ENCODE peak calls at places on chromosomes 5 and 9, in five cellular contexts. One of them, this sample, is unnamed.

GRCh38 chr5:175104682-175105081 is 339.3 kb downstream of the DRD1 start:
- DNase-seq in astrocyte: no peak
- DNase-seq in tibial artery: no peak
- DNase-seq in fibroblast of lung: no peak
- DNase-seq in A549: no peak
- DNase-seq in this sample: no peak

GRCh38 chr5:131814990-131815389 is 18.2 kb upstream of the FNIP1 start:
- DNase-seq in fibroblast of lung: peak; percentile 72
- DNase-seq in A549: peak; percentile 55
- DNase-seq in astrocyte: peak; percentile 84
- DNase-seq in tibial artery: no peak
- DNase-seq in this sample: peak; percentile 39

GRCh38 chr9:93058357-93059096 is at the start of gene SUSD3:
- DNase-seq in astrocyte: peak; percentile 13
- DNase-seq in A549: peak; percentile 24
- DNase-seq in fibroblast of lung: peak; percentile 38
- DNase-seq in tibial artery: peak; percentile 81
- DNase-seq in this sample: no peak

GRCh38 chr5:168585119-168585912 is 6.1 kb upstream of the PANK3 start:
- DNase-seq in fibroblast of lung: no peak
- DNase-seq in astrocyte: no peak
- DNase-seq in tibial artery: no peak
- DNase-seq in A549: no peak
- DNase-seq in this sample: no peak

GRCh38 chr9:116377179-116377790 is 223.7 kb downstream of the PAPPA start:
- DNase-seq in A549: peak; percentile 48
- DNase-seq in astrocyte: peak; percentile 77
- DNase-seq in tibial artery: no peak
- DNase-seq in fibroblast of lung: peak; percentile 69
- DNase-seq in this sample: peak; percentile 66

GRCh38 chr9:77177894-77178794 is 810 bp downstream of the VPS13A start:
- DNase-seq in tibial artery: peak; percentile 68
- DNase-seq in A549: peak; percentile 32
- DNase-seq in astrocyte: peak; percentile 20
- DNase-seq in fibroblast of lung: peak; percentile 38
- DNase-seq in this sample: no peak

GRCh38 chr5:94103507-94104245 is 362.3 kb upstream of the POU5F2 start:
- DNase-seq in fibroblast of lung: no peak
- DNase-seq in astrocyte: no peak
- DNase-seq in tibial artery: no peak
- DNase-seq in A549: no peak
- DNase-seq in this sample: no peak

GRCh38 chr5:173789031-173789920 is 98.9 kb upstream of the CPEB4 start:
- DNase-seq in fibroblast of lung: peak; percentile 73
- DNase-seq in tibial artery: peak; percentile 59
- DNase-seq in astrocyte: peak; percentile 89
- DNase-seq in A549: no peak
- DNase-seq in this sample: peak; percentile 64

GRCh38 chr5:14127587-14127986 is 15.6 kb upstream of the TRIO start:
- DNase-seq in tibial artery: no peak
- DNase-seq in A549: no peak
- DNase-seq in astrocyte: no peak
- DNase-seq in fibroblast of lung: no peak
- DNase-seq in this sample: no peak

GRCh38 chr9:82115900-82116299 is 127.3 kb downstream of the SPATA31D1 start:
- DNase-seq in astrocyte: no peak
- DNase-seq in A549: no peak
- DNase-seq in tibial artery: no peak
- DNase-seq in fibroblast of lung: no peak
- DNase-seq in this sample: no peak

GRCh38 chr5:89584339-89584956 is 701.5 kb upstream of the MEF2C start:
- DNase-seq in A549: no peak
- DNase-seq in fibroblast of lung: peak; percentile 65
- DNase-seq in tibial artery: no peak
- DNase-seq in astrocyte: peak; percentile 87
- DNase-seq in this sample: peak; percentile 62

GRCh38 chr9:84322830-84323229 is 17.7 kb downstream of the SLC28A3 start:
- DNase-seq in tibial artery: no peak
- DNase-seq in A549: no peak
- DNase-seq in astrocyte: peak; percentile 20
- DNase-seq in fibroblast of lung: peak; percentile 58
- DNase-seq in this sample: peak; percentile 69

GRCh38 chr5:68345595-68345994 is 130.0 kb downstream of the PIK3R1 start:
- DNase-seq in A549: no peak
- DNase-seq in tibial artery: no peak
- DNase-seq in fibroblast of lung: no peak
- DNase-seq in astrocyte: no peak
- DNase-seq in this sample: no peak

GRCh38 chr9:79236466-79236865 is 335.3 kb upstream of the TLE4 start:
- DNase-seq in A549: no peak
- DNase-seq in astrocyte: peak; percentile 10
- DNase-seq in fibroblast of lung: no peak
- DNase-seq in tibial artery: no peak
- DNase-seq in this sample: no peak

DNA sequence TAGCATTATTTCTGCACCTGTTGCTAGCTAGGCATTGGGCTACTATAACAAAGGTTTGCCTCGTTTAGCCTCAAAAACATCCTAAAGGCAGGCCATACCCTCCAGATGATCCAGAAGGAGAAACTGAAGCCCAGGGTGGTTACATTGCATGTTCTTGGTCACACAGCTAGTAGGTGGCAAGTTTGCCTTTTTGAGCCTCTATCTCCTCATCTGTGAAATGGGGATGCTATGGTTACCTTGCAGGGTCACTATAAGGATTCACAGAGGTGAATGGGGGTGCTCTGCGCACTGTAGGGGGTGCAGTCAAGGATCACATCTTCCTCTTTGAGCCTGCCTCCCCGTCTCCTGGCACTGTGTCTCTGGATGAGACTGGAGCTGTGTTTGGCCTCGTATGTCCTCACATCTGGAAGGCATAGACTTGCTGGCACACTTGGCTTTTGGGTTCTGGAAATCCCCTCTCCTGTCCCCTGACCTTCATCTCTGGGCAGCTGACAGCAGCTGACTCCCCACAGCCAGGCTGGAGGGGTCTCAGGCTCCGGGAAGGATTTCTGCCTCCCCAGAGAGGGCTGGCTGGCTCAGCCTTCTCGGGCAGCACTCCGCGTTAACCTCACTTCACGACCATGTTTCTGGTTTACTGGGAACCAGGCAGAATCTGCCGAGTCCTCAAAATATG is 167.7 kb downstream of the RGS3 start:
- DNase-seq in tibial artery: peak; percentile 43
- DNase-seq in fibroblast of lung: no peak
- DNase-seq in A549: no peak
- DNase-seq in astrocyte: no peak
- DNase-seq in this sample: no peak
- H3K4me3 ChIP-seq in tibial artery: no peak overlapping the region
- H3K4me3 ChIP-seq in fibroblast of lung: no peak overlapping the region
- H3K4me3 ChIP-seq in A549: no peak overlapping the region
- H3K4me3 ChIP-seq in astrocyte: no peak overlapping the region
- H3K4me3 ChIP-seq in this sample: no peak overlapping the region

DNA sequence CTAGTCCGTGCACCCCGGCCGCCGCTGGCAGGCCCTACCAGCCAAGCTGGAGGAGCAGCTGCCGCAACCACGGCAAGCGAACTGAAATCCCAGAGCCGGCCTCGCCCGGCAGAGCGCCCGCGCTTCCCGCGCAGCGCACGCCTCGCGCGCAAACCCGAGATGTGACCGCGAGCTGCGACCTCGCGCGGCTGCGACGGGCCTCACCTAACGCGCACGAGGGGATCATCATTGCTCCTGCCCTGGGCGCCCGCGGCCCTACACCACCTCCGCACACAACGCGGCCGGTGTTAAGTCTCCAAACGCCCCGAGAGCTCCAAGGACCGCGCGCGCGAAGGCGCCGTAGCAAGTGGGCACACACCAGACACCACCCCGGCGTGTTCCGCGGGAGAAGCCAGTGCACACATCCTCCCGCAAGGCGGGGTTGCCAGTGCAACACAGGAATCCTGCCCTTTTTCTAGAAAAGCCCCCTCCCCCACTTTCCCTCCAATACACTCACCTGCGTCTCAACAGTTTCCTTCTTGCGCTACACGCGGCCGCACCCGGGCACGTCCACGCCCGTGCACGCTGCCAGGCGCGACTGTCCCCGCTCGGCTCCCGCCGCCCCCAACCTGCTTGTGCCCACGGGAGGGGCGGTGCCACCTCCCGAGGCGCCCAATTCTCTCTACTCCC is 5.2 kb downstream of the ELAVL2 start:
- DNase-seq in A549: no peak
- DNase-seq in astrocyte: no peak
- DNase-seq in tibial artery: no peak
- DNase-seq in fibroblast of lung: no peak
- DNase-seq in this sample: no peak
- H3K4me3 ChIP-seq in A549: peak overlapping the region; percentile 48
- H3K4me3 ChIP-seq in astrocyte: peak overlapping the region; percentile 55
- H3K4me3 ChIP-seq in tibial artery: peak overlapping the region; percentile 51
- H3K4me3 ChIP-seq in fibroblast of lung: no peak overlapping the region
- H3K4me3 ChIP-seq in this sample: peak overlapping the region; percentile 54

DNA sequence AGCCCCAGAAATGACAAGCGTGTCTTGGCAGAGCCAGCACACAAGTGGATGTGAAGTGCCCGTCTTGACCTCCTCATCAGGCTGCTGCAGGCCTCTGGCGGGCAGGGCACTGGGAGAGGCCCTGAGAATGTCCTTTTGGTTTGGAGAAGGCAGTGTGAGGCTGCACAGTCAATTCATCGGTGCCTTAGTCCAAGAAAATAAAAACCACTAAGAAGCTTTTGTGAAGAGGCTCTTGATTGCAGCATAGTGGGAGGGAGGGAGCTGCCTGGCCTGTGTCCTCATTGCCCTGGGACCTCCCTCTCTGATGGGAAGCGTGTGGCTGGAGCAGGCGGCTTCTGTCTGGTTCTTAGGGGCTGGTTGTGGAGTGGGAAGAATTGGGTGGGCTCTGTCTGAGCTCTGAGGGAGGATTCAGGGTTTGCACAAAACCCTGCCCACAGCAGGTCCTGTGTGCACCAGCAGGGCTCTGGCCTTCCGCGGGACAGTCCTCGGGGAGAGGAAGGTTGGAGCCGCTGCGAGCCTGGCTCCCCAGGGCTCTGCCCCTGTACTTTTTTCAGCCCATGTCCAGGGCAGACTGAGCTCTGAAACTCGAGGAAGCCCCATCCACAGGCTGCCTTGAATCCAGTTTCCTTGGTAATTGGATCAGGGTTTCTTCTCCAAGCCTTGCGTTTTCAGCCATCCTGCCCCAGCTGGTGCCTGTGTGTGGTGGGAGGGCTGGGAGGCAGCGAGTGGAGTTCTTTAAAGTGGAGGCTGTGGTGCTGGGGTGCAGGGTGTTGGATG is 1.1 kb downstream of the HRCT1 start:
- DNase-seq in fibroblast of lung: peak; percentile 95
- DNase-seq in tibial artery: peak; percentile 90
- DNase-seq in astrocyte: peak; percentile 82
- DNase-seq in A549: peak; percentile 46
- DNase-seq in this sample: peak; percentile 95
- H3K4me3 ChIP-seq in fibroblast of lung: peak overlapping the region; percentile 32
- H3K4me3 ChIP-seq in tibial artery: peak overlapping the region; percentile 57
- H3K4me3 ChIP-seq in astrocyte: peak overlapping the region; percentile 18
- H3K4me3 ChIP-seq in A549: no peak overlapping the region
- H3K4me3 ChIP-seq in this sample: peak overlapping the region; percentile 25

GRCh38 chr5:141250576-141250975 is 5.4 kb downstream of the PCDHB15 start:
- DNase-seq in astrocyte: no peak
- DNase-seq in tibial artery: no peak
- DNase-seq in fibroblast of lung: no peak
- DNase-seq in A549: no peak
- DNase-seq in this sample: no peak

GRCh38 chr5:141241496-141241895 is 3.7 kb upstream of the PCDHB15 start:
- DNase-seq in tibial artery: no peak
- DNase-seq in astrocyte: no peak
- DNase-seq in fibroblast of lung: no peak
- DNase-seq in A549: no peak
- DNase-seq in this sample: no peak

GRCh38 chr5:141245250-141245717 is at the start of gene PCDHB15:
- DNase-seq in astrocyte: peak; percentile 4
- DNase-seq in tibial artery: no peak
- DNase-seq in A549: peak; percentile 17
- DNase-seq in fibroblast of lung: peak; percentile 2
- DNase-seq in this sample: no peak
- H3K4me3 ChIP-seq in astrocyte: no peak within 1 kb of the TSS
- H3K4me3 ChIP-seq in tibial artery: peak within 1 kb of the TSS; percentile 33
- H3K4me3 ChIP-seq in A549: no peak within 1 kb of the TSS
- H3K4me3 ChIP-seq in fibroblast of lung: no peak within 1 kb of the TSS
- H3K4me3 ChIP-seq in this sample: peak within 1 kb of the TSS; percentile 15

DNA sequence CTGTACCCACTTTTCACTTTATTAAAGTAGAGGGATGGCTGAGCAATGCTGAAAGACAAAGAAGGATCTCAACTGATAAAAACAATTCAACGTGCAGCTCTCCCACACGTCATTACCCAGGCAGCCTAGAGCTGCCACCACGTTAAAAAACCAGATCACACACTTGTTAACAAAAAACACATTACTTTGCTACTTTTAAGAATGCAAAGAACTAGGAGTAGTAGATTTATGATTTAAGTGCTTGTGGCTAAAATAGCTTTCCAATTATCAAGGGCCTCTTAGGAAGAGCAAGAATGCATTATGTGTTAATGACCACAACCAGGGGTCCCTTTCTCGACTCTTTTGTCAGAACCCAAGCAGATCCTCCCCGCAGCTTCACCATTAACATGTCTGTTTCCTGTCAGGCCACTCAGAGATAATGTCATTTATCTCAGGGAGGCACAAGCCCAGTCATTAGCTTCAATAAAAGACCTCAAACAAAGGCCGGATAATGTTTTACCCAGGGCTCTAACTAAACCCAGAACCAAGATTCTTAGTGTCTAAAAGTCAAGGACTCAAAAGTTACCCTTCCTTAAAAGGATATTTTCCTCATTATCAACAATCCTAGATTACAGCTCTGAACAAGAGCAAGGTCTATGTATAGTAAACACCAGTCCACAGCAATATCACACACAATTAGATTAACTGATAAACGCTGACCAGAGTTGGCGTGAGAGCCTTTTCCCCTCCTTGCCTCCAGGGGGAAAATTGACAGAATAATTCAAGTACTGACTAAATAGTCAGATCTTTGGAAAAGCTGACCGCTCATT is 7.5 kb downstream of the ZNF608 start:
- DNase-seq in fibroblast of lung: no peak
- DNase-seq in A549: no peak
- DNase-seq in astrocyte: no peak
- DNase-seq in tibial artery: no peak
- DNase-seq in this sample: no peak
- H3K4me3 ChIP-seq in fibroblast of lung: no peak overlapping the region
- H3K4me3 ChIP-seq in A549: no peak overlapping the region
- H3K4me3 ChIP-seq in astrocyte: no peak overlapping the region
- H3K4me3 ChIP-seq in tibial artery: no peak overlapping the region
- H3K4me3 ChIP-seq in this sample: no peak overlapping the region

DNA sequence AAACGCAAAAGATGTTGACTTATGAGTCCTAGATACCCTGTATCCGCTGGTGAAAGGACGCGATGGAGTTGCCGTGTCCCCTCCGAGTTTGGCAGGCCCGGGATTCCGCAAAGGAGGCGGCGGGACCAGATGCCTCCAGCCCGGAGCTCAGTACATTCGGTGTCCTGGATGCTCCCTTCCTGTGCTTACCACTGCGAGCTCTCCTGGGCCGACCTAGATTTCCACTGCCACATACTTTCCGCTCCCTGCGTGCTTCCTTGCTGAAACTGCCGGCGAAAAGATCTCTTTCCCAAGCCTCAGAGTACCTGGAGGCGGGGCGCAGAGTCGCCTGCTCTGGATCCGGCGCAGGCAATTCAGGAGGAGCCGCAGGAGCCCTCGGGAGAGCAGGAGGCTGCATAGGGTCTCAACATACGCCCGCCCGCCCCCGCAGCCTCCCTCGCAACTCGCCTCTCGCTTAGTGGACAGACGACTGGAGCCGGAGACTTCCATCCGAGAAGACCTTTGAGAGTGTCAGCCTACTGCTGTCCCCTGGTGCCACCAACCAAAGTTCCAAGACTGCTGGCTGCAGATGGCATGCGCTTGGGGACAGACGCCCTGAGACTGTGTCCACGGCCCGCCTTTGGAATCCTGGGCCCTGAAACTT is 39.8 kb downstream of the ANXA2R start:
- DNase-seq in astrocyte: peak; percentile 60
- DNase-seq in tibial artery: peak; percentile 66
- DNase-seq in fibroblast of lung: peak; percentile 42
- DNase-seq in A549: peak; percentile 55
- DNase-seq in this sample: no peak
- H3K4me3 ChIP-seq in astrocyte: peak overlapping the region; percentile 57
- H3K4me3 ChIP-seq in tibial artery: peak overlapping the region; percentile 49
- H3K4me3 ChIP-seq in fibroblast of lung: peak overlapping the region; percentile 47
- H3K4me3 ChIP-seq in A549: peak overlapping the region; percentile 52
- H3K4me3 ChIP-seq in this sample: peak overlapping the region; percentile 43